ENCODE peak calls at places on chromosomes 1 and 21, in five cellular contexts. Q, B, I, C and N are unnamed samples. For H3K27me3, the result is how much of the 10 kb centered on the place peaks cover.

GRCh38 chr1:91161749-91162148 is 139.9 kb upstream of the ZNF644 start:
- DNase-seq in B (no peak), Q (no peak), C (no peak), I (no peak), N (no peak)

GRCh38 chr1:65449214-65449823 is 28.9 kb downstream of the LEPR start:
- DNase-seq in C (no peak), B (no peak), I (no peak), Q (peak), N (no peak)

GRCh38 chr1:31662463-31662862 is 17.8 kb upstream of the PEF1 start:
- DNase-seq in C (no peak), Q (no peak), B (no peak), I (no peak), N (no peak)

GRCh38 chr1:41662061-41662655 is 177.7 kb upstream of the EDN2 start:
- DNase-seq in Q (peak), C (peak), I (peak), B (peak), N (no peak)

GRCh38 chr1:22287946-22288520 is 145.1 kb upstream of the WNT4 start:
- DNase-seq in Q (no peak), I (no peak), B (peak), C (no peak), N (no peak)

GRCh38 chr1:208098758-208099157 is 145.4 kb downstream of the PLXNA2 start:
- DNase-seq in B (no peak), Q (no peak), I (no peak), C (no peak), N (no peak)

GRCh38 chr1:201898240-201898894 is 9.7 kb downstream of the SHISA4 start:
- DNase-seq in I (no peak), B (no peak), Q (no peak), C (no peak), N (no peak)

GRCh38 chr1:145688328-145688727 is 18.8 kb downstream of the PDZK1 start:
- DNase-seq in Q (no peak), I (no peak), C (no peak), B (no peak), N (no peak)

GRCh38 chr1:1121611-1122077 is 5.8 kb upstream of the C1orf159 start:
- DNase-seq in B (no peak), I (no peak), Q (peak), C (no peak), N (no peak)

GRCh38 chr1:185733818-185734709 is at the start of gene HMCN1:
- DNase-seq in B (peak), I (no peak), C (peak), Q (peak), N (no peak)

GRCh38 chr1:68207129-68207689 is 25.1 kb downstream of the WLS start:
- DNase-seq in C (peak), I (no peak), Q (no peak), B (no peak), N (peak)

GRCh38 chr1:78274814-78275213 is 216.0 kb upstream of the PTGFR start:
- DNase-seq in B (no peak), Q (no peak), I (peak), C (peak), N (no peak)

GRCh38 chr1:242579528-242580235 is 55.2 kb upstream of the PLD5 start:
- DNase-seq in Q (no peak), C (no peak), B (no peak), I (no peak), N (no peak)

GRCh38 chr1:47432071-47433036 is 5.5 kb upstream of the FOXD2 start:
- DNase-seq in I (no peak), C (peak), B (peak), Q (peak), N (no peak)

GRCh38 chr21:17610862-17611261 is 1.8 kb downstream of the BTG3 start:
- DNase-seq in C (peak), Q (peak), I (no peak), B (no peak), N (no peak)

GRCh38 chr1:205293350-205294074 is 28.0 kb downstream of the NUAK2 start:
- DNase-seq in I (no peak), B (no peak), Q (no peak), C (no peak), N (no peak)

GRCh38 chr1:220902916-220903315 is 23.7 kb downstream of the HLX start:
- DNase-seq in I (no peak), Q (no peak), C (no peak), B (no peak), N (no peak)

DNA sequence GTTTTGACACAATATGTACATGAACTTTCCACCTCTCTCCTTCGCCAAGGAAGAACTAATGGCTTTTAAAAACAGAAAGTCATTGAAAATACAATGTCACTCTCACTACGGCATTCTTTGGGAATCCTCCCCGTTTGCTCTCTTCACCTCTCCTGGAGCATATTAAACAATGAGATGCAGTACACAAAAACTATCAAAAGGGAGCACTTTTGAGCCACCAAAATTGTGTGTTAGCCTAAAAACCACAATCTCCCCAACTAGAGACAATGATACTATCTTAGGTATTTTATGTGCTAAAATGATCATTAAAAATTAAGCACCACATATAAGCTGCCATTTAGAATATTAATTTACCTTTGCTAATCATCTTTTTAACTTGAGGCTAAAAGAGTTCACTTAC is 425.5 kb downstream of the KCTD3 start:
- DNase-seq in C (no peak), I (no peak), B (no peak), Q (no peak), N (no peak)
- TF ChIP-seq CTCF in C (peak), I (peak), B (peak), Q (no peak), N (peak)

GRCh38 chr1:26832249-26832960 is 5.9 kb downstream of the ZDHHC18 start:
- DNase-seq in Q (no peak), C (no peak), B (no peak), I (no peak), N (no peak)
- H3K27me3 ChIP-seq in Q (under half), C (under half), B (under half), I (under half), N (under half)

DNA sequence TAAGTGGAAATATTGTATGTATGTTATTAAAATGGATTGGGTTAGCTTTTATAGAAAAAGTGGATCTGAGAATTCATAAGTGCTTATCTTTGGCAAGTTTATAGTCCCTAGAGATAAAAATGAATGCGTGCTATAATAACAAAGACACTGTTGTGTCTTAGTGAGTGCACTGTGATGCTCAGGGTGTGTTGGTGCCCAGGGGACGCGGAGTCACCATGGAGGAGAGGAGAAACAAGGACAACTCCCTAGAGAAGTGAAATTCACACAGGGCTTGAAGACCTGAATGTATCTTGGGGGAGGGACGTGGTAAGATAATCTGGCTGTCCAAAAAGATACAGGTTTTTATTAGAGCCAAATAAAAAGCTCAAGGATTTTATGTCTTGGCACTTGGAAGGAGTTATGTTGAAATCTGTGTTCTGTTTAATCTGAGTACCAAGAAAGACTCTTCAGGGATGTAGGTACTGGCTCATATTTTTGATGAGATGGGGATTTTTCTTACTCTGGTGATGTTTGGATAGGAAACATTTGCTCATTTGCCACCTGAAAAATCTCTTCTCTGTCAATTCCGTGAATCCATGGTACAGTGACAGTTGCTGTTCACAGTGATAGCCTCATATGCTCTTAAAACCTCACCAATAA is 9.6 kb downstream of the SMYD2 start:
- DNase-seq in I (no peak), C (no peak), B (no peak), Q (no peak), N (no peak)
- H3K4me3 ChIP-seq in I (no peak), C (no peak), B (no peak), Q (no peak), N (no peak)

DNA sequence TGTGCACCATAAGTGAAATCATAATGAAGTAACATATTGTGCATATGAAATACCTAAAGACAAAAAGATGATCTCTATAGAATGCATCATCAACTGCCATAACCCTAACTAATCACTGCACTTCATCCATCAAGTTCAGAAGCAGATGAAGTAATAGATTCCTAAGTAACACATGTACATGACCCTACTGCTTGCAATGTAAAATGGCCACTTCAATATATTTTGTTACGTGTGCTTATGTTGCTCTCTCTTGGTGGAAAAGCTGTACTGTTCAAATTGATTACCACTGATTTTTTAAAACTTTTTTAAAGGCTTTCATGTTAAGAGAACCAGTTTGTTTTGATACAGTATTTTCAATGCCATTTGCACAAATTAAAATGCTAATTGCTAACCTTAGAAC is 141.8 kb downstream of the TTLL7 start:
- DNase-seq in I (no peak), C (peak), Q (no peak), B (no peak), N (peak)
- TF ChIP-seq CTCF in I (peak), C (peak), Q (no peak), B (peak), N (peak)